ENCODE peak calls at places on chromosomes 7 and 10, in nine cellular contexts. E is GM12878, H is fibroblast of lung, V is Panc1, J is BJ, B is H7, R is GM23338, O is left lung, N is foreskin fibroblast. Z is an unnamed sample.
A peak's percentile ranks its signal among the peaks of the same experiment; 100 is the strongest.

GRCh38 chr7:128084896-128085608 is 53.8 kb upstream of the LRRC4 start:
- DNase-seq in E (no peak), H (peak; percentile 72), V (no peak), J (peak; percentile 52), B (no peak), R (no peak), O (no peak), N (peak; percentile 80), Z (no peak)

GRCh38 chr10:65861249-65861648 is 1064.6 kb upstream of the LRRTM3 start:
- DNase-seq in E (peak; percentile 39), H (peak; percentile 16), V (no peak), J (no peak), B (no peak), R (no peak), O (no peak), N (no peak), Z (no peak)

GRCh38 chr10:29766753-29767152 is 132.0 kb upstream of the SVIL start:
- DNase-seq in E (no peak), H (no peak), V (no peak), J (no peak), B (no peak), R (no peak), O (no peak), N (no peak), Z (no peak)

GRCh38 chr10:34661580-34661979 is 153.5 kb downstream of the PARD3 start:
- DNase-seq in E (no peak), H (no peak), V (no peak), J (no peak), B (no peak), R (no peak), O (no peak), N (no peak), Z (no peak)

GRCh38 chr7:26166681-26167266 is 14.8 kb downstream of the NFE2L3 start:
- DNase-seq in E (no peak), H (no peak), V (no peak), J (no peak), B (no peak), R (no peak), O (no peak), N (no peak), Z (no peak)

GRCh38 chr10:103598654-103599115 is 105.2 kb downstream of the NEURL1 start:
- DNase-seq in E (no peak), H (peak; percentile 84), V (peak; percentile 30), J (peak; percentile 31), B (peak; percentile 94), R (peak; percentile 80), O (no peak), N (peak; percentile 76), Z (peak; percentile 53)

GRCh38 chr7:72308986-72309385 is 103.2 kb downstream of the CALN1 start:
- DNase-seq in E (no peak), H (no peak), V (no peak), J (no peak), B (no peak), R (no peak), O (no peak), N (no peak), Z (no peak)

GRCh38 chr10:79184141-79184625 is 115.4 kb downstream of the ZMIZ1 start:
- DNase-seq in E (no peak), H (peak; percentile 62), V (no peak), J (no peak), B (no peak), R (no peak), O (peak; percentile 78), N (peak; percentile 67), Z (no peak)

DNA sequence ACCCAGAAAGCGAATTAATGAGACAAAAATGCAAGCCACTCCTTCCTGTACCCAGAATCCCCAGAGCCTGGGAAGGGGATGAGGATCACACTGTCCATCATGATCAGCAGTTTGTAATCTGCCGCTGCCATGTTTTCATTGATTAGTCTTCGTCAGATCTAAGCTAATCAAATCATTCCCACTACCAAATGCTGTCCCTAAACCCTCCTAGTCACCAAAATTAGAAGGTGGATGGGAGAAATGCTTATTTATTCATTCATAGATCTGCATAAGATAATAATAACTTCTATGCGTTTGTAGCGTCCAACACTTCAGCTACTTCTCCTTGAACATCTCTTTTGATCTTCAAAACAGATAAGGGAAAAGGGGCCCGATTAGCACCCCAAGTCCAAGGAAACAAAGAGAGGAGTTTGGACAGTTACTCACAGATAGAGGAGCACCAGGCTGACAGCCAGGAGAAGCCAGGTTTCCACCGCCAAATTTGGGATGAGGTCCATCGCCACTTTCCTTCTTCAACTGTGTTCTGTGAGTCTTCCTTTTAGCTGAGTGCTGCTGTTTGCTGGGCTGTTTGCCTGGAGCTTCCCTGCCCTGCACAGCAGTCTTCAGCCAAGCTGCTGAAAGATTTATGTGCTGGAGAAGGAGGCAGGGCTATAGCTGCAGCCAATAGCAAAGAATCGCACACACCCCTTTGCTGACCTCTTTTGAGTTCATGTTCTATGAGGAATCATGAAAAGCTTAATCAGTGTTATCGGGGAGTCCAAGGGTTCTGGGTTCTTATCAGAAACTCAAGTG is at the start of gene CYP3A5:
- DNase-seq in E (no peak), H (peak; percentile 58), V (no peak), J (no peak), B (no peak), R (no peak), O (no peak), N (peak; percentile 51), Z (no peak)
- H3K4me3 ChIP-seq in E (no peak within 1 kb of the TSS), H (no peak within 1 kb of the TSS), V (no peak within 1 kb of the TSS), J (no peak within 1 kb of the TSS), B (no peak within 1 kb of the TSS), R (no peak within 1 kb of the TSS), O (peak within 1 kb of the TSS; percentile 14), N (no peak within 1 kb of the TSS), Z (no peak within 1 kb of the TSS)

GRCh38 chr7:150404172-150404784 is 25.1 kb downstream of the ZNF775 start:
- DNase-seq in E (no peak), H (no peak), V (no peak), J (no peak), B (no peak), R (no peak), O (no peak), N (no peak), Z (no peak)

GRCh38 chr7:150404785-150405583 is 25.9 kb downstream of the ZNF775 start:
- DNase-seq in E (no peak), H (peak; percentile 92), V (no peak), J (no peak), B (peak; percentile 96), R (peak; percentile 93), O (peak; percentile 90), N (peak; percentile 93), Z (peak; percentile 53)

GRCh38 chr7:150401861-150402631 is 22.9 kb downstream of the ZNF775 start:
- DNase-seq in E (no peak), H (no peak), V (no peak), J (no peak), B (peak; percentile 83), R (peak; percentile 89), O (no peak), N (no peak), Z (no peak)

GRCh38 chr7:150402671-150403321 is 23.7 kb downstream of the ZNF775 start:
- DNase-seq in E (no peak), H (no peak), V (no peak), J (no peak), B (no peak), R (no peak), O (no peak), N (no peak), Z (no peak)

DNA sequence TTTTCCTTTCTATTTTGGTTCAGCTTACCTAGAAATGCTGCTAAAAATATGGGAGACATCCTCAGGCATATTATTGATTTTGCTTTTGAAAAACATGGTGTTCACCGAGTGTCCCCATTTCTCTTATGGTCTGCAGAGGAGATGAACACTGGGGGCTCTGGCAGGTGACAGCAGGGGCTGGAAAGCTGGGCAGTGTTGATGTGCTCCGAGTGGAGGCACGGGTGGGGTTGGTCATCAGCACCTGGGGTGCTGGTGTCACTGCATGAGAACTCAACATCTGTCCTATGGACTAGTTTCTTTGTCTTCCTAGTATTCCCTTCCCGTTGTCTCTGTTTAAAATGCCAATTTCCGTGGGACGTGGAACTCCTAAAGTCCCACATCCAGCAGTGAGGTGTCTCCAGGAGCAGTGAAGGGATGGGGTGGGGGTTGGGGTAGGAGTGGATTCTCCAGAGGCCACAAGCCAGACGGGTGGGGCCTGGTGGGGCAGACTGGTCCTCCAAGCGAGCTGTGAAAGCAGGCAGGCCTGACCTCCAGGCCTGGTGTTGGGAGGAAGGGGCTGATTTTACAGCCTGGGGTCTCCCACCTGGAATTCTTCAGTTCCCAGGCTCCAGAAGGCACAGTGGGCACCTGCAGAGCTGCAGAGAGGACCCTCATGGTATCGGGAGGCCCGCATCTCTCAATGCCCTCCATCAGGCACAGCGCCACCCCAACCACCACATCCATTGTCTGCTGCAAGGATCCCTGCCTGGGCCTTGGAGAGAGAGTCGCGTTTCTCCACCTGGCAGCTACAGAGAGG is 24.4 kb downstream of the ZNF775 start:
- DNase-seq in E (no peak), H (no peak), V (no peak), J (no peak), B (no peak), R (no peak), O (no peak), N (no peak), Z (no peak)
- H3K4me3 ChIP-seq in E (peak overlapping the region; percentile 91), H (no peak overlapping the region), V (no peak overlapping the region), J (no peak overlapping the region), B (no peak overlapping the region), R (peak overlapping the region; percentile 75), O (no peak overlapping the region), N (no peak overlapping the region), Z (no peak overlapping the region)

DNA sequence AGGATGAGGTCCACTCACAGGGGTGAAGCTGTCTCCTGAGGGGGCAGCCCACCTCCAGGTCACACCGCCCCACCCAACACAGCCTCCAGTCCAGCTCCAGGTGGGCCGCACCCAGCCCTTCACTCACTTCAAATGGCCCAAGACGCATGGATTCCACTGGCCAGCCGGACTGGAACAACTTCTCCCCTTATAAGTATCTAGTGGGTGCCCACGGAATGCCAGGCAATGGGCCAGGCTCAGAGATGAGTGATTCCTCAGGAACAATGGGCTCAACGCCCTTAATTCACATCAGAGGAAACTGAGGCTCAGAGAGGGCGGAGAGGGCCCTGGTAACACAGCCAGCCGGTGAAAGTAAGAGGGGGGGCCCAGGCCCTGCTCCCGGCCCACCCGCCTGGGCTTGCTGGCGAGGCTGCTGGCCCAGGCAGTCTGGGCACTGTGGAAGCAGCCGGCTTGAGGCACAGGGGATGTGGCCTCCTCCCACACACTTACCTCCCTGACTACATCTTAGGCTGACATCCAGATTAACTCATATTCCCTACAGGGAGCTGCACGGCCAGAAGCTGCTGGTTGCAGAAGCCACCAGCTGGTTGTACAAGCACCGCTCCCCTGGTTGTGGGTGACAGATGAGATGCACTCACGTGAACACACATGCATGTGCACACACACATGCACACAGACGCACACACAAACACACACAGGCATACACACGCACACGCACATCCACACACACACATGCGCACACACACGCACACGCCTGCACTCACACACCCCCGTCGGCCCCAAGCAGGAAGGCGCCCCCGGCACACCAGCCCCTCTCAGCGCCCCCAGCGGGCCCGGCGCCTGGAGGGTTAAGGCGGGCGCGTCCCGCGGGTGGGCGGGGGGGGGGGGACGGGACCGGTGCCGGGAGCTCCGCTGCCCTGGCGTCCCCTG is 1.0 kb upstream of the FAM20C start:
- DNase-seq in E (no peak), H (peak; percentile 90), V (no peak), J (peak; percentile 43), B (peak; percentile 82), R (no peak), O (no peak), N (peak; percentile 91), Z (peak; percentile 83)
- H3K4me3 ChIP-seq in E (no peak overlapping the region), H (no peak overlapping the region), V (peak overlapping the region; percentile 54), J (peak overlapping the region; percentile 70), B (peak overlapping the region; percentile 69), R (peak overlapping the region; percentile 65), O (peak overlapping the region; percentile 57), N (peak overlapping the region; percentile 53), Z (peak overlapping the region; percentile 43)

DNA sequence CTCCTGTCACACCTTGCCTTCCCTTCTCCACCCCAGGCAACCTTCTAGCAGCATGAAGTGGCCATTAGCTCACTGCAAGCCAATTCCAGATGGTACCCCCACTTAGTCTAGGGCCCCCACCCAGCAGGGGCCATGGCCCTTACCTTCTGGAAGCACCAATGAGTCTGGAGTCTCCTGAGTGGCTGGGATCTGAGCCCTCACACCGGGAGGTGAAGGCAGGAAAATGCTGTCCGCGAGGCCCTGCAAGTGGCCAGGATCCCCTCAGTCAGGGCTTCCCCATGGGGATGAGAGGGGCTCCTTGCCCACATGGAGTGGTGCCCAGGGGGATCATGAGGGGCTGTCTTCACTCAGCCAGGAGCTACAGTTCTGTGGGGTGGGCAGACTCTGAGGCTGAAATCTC is 4.6 kb downstream of the AQP1 start:
- DNase-seq in E (no peak), H (no peak), V (no peak), J (no peak), B (no peak), R (no peak), O (no peak), N (no peak), Z (no peak)
- H3K4me3 ChIP-seq in E (no peak overlapping the region), H (no peak overlapping the region), V (no peak overlapping the region), J (no peak overlapping the region), B (no peak overlapping the region), R (no peak overlapping the region), O (no peak overlapping the region), N (no peak overlapping the region), Z (no peak overlapping the region)

Z was measured in astrocyte of the cerebellum.